ENCODE peak calls at places on chromosomes 5 and 9, in four cellular contexts. F is spleen, U is tibial artery, C is endothelial cell of umbilical vein. Q is an unnamed sample. For H3K27me3 and H3K9me3, the result is how much of the 10 kb centered on the place peaks cover.

GRCh38 chr9:112665347-112665746 is 52.6 kb downstream of the INIP start:
- DNase-seq in U (no peak), F (no peak), C (no peak), Q (no peak)

GRCh38 chr9:8401961-8402701 is 602.6 kb upstream of the DMAC1 start:
- DNase-seq in F (no peak), C (no peak), U (no peak), Q (no peak)

GRCh38 chr5:143004361-143004802 is 234.2 kb downstream of the ARHGAP26 start:
- DNase-seq in U (no peak), C (no peak), F (no peak), Q (no peak)

GRCh38 chr5:37714756-37715155 is 125.1 kb downstream of the GDNF start:
- DNase-seq in F (no peak), U (no peak), C (no peak), Q (no peak)

GRCh38 chr5:139845846-139846681 is 50.5 kb downstream of the PSD2 start:
- DNase-seq in F (peak), U (peak), C (no peak), Q (peak)

GRCh38 chr5:125249400-125249799 is 503.0 kb upstream of the ZNF608 start:
- DNase-seq in U (no peak), C (no peak), F (no peak), Q (no peak)

GRCh38 chr5:138809391-138809790 is 56.2 kb downstream of the CTNNA1 start:
- DNase-seq in C (no peak), U (no peak), F (no peak), Q (no peak)

GRCh38 chr5:139950436-139950835 is 92.7 kb downstream of the NRG2 start:
- DNase-seq in U (no peak), C (no peak), F (no peak), Q (no peak)

GRCh38 chr5:99686538-99686937 is 757.7 kb upstream of the CHD1 start:
- DNase-seq in F (no peak), C (no peak), U (no peak), Q (no peak)

GRCh38 chr5:147530801-147531389 is 21.0 kb upstream of the DPYSL3 start:
- DNase-seq in U (no peak), F (no peak), C (peak), Q (no peak)

GRCh38 chr9:120040896-120041295 is 539.1 kb downstream of the CDK5RAP2 start:
- DNase-seq in F (no peak), C (no peak), U (no peak), Q (no peak)

GRCh38 chr5:86909461-86909881 is 291.7 kb downstream of the COX7C start:
- DNase-seq in U (no peak), C (no peak), F (no peak), Q (no peak)

GRCh38 chr5:149217802-149218153 is 53.9 kb upstream of the AFAP1L1 start:
- DNase-seq in U (no peak), C (no peak), F (no peak), Q (no peak)

DNA sequence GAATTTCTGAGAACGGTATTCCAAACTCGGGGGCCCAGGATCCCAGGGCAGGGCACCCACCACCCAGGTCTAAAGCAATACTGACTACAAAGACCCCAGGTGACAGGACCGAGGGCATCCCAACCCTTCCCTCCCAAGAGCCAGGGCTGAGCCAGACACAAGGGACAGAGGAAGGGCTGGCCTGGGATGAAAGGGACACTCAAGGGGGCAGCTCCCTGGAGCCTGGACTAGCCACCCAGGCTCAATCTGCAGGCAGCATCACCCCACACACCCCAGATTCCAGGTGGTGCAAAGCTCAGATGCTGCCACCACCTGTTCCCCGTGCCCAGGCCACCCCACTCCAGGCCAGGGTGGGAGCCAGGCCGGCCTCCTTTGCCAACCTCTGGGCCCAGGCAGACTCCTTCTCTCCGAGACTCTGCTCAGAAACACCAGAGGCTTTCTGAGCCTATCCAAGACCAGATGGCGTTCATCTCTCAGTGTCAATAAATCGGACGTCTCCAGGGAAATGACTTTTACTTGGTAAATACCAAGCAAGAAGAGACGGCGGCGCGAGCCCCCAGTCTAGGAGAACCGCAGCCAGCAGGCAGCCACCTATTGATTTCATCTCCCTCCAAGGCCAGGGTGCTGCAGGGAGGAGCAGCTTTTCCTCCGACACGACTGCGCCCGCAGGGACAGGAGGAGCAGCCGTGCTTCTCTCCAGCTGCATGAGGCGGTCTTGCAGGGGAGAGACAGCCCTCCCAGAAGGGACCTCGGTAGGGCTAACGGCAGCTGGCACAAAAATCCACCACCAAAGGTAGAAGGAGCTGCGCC is 94.1 kb upstream of the ADAMTS2 start:
- DNase-seq in C (no peak), F (no peak), U (peak), Q (no peak)
- H3K27me3 ChIP-seq in C (under half), F (under half), U (under half), Q (under half)

DNA sequence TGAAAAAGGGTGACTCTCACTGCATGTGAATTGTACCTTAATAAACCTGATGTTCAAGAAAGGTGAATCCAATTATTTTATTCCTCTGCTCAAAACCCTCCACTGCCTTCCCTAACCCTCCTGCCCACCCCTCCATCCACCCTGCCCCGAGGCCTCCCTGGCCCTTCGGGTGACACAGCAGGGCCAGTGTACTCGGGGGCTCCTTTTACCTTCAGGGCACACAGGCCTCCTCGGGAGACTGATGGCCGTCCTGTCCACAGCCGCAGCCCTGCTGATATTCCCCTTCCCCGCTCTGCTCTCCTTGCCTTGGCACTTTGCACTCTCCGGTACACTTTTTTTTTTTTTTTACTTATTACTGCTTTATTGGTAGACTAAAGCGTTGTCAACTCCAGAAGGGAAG is 234.0 kb downstream of the CACNA1B start:
- DNase-seq in U (no peak), C (no peak), F (peak), Q (no peak)
- H3K9me3 ChIP-seq in U (under half), C (under half), F (under half), Q (under half)

GRCh38 chr9:93124793-93125192 is 9.3 kb downstream of the NINJ1 start:
- DNase-seq in F (peak), C (no peak), U (peak), Q (peak)

GRCh38 chr9:93126825-93127368 is 7.2 kb downstream of the NINJ1 start:
- DNase-seq in C (peak), F (peak), U (peak), Q (peak)

GRCh38 chr9:93125331-93125894 is 8.6 kb downstream of the NINJ1 start:
- DNase-seq in C (no peak), F (peak), U (peak), Q (peak)

GRCh38 chr9:93127395-93127911 is 6.6 kb downstream of the NINJ1 start:
- DNase-seq in C (no peak), U (peak), F (peak), Q (peak)

GRCh38 chr9:93126151-93126781 is 7.8 kb downstream of the NINJ1 start:
- DNase-seq in F (peak), U (peak), C (no peak), Q (peak)
- H3K4me3 ChIP-seq in F (no peak), U (no peak), C (no peak), Q (no peak)

GRCh38 chr9:107647611-107648010 is 158.0 kb upstream of the KLF4 start:
- DNase-seq in F (no peak), U (no peak), C (no peak), Q (no peak)
- H3K27me3 ChIP-seq in F (under half), U (under half), C (under half), Q (under half)

DNA sequence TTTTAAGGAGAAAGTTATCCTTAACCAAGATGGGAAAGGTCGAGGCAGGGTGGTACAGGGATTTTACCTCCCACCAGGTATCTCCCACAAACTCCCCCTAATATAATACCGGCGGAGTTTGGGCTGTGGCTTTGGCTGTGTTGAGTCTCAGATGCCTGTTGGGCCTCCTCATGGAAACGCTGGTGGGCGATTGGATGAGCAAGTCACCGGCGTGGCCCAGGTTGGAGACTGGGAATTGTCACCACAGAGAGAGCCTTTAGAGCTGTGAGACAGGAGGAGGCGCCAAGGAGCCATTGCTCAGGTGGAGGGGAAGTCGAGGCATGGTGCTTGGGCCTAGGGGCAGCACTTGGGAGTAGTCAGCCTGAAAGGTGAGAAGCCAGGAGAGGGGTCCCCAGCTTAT is 3.4 kb upstream of the CAMSAP1 start:
- DNase-seq in C (no peak), U (peak), F (peak), Q (peak)
- H3K9me3 ChIP-seq in C (under half), U (under half), F (under half), Q (under half)

GRCh38 chr5:88686077-88686541 is 196.9 kb downstream of the MEF2C start:
- DNase-seq in F (no peak), C (no peak), U (no peak), Q (no peak)

GRCh38 chr5:88682797-88683496 is 200.0 kb downstream of the MEF2C start:
- DNase-seq in C (no peak), U (no peak), F (no peak), Q (no peak)

GRCh38 chr5:88686743-88687142 is 196.2 kb downstream of the MEF2C start:
- DNase-seq in F (no peak), U (no peak), C (no peak), Q (no peak)

GRCh38 chr5:88683506-88684135 is 199.4 kb downstream of the MEF2C start:
- DNase-seq in F (no peak), U (no peak), C (no peak), Q (peak)

DNA sequence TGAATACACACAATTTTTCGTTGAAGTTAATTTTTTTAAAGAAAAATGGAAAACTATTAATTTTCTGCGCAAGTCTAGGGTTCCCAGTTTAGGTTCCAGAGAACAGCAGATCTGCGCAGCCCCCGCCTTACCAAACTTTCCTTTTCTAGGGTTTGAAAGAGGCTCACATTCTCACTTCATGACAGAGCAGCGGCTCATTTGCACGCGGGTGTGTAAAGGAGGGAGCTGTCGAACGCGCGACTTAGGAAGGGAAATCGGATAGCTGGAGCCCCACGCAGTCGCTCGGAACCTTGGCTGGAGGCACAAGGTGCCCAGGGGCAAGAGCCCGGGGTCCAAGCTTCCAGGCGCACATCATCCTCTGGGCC is 198.9 kb downstream of the MEF2C start:
- DNase-seq in C (no peak), U (no peak), F (no peak), Q (no peak)
- H3K4me3 ChIP-seq in C (no peak), U (no peak), F (no peak), Q (no peak)

DNA sequence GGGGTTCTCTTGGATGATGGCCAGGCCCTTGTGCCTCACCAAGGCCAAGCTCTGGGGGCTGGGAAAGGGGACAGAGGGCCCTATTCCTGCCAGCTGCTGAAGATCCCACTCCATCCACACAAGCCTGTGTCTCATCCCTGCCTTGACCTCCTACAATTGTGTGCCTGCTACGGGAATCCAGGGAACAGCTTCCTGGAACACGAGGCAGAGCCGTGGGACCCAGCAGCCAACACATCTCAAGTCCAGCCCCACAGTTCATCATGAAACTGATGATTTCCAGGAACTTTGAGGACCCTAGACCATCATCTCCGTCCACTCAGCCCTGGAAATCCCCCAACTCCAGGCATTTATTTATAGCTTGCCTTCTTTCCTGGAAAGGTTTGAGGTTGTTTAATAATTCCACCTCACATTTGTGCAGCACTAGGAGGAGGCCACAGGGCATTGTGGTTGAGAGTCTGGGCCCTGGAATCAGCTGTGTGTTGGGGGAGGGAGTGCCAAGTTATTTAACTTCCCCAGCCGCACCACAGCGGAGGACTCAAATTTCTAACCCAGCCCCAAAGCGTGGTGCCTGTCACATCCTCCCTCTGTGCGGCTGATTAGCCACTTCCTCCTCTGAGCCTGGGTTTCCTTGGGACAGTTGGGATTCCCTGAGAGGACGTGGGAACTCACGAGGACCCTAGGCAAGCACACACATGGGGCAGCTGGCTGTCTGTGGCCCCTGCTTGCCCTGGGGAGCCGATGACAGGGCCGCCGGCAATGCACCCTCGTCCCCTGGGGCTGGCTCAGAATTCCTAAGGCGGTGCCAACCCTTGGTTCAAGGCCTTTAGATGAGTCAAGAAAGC is 58.2 kb upstream of the GGTA1 start:
- DNase-seq in U (peak), F (peak), C (peak), Q (peak)
- H3K27me3 ChIP-seq in U (under half), F (under half), C (under half), Q (under half)

DNA sequence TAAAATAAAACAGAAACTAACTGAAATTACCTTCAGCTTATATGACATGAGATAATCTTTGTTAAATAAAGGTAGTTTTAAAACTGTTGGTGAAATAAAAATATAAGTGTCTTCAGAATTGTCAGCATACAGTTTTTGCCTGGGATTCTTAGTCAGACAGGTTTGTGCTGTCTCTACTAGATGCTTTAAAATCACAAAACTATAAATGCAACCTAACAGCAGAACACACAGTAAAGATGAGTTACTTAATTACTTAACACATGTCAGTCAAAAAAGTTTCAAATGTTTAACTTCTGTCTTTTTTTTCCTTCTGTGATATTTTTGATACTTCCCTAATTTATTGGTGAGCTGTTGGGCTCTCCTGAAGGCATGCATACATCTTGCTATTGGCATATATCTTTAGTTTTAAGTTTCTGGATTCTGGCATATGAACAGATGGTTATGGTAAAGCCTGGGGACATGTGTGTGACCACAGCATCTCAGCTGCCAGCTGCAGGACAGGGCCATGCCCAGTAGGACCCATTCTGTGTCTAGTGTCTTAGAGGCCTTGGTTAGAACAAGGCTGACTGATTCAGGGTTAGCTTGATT is 231.1 kb upstream of the NUDT12 start:
- DNase-seq in U (no peak), F (no peak), C (no peak), Q (no peak)
- H3K9me3 ChIP-seq in U (under half), F (under half), C (under half), Q (under half)

DNA sequence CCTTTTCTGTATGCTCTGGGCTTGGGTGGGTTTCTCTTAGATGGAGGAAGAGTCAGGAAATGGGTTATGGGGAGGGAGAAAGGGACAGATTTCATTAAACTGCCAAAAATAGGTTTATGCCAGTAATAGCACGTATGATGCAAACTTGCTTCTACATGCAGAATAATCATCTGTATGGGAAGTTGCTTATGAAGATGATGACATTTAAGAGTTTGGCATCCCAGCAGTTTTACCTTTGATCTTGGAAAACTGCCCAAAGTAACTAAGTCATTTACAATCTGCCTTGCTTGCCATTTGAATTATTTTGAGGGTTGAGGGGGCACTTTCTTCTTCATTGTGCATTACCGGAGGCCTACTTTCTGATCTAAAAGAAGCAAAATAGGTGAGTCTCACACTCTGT is 282.9 kb upstream of the ANKRD55 start:
- DNase-seq in F (no peak), U (no peak), C (no peak), Q (no peak)
- H3K4me3 ChIP-seq in F (no peak), U (no peak), C (no peak), Q (no peak)

DNA sequence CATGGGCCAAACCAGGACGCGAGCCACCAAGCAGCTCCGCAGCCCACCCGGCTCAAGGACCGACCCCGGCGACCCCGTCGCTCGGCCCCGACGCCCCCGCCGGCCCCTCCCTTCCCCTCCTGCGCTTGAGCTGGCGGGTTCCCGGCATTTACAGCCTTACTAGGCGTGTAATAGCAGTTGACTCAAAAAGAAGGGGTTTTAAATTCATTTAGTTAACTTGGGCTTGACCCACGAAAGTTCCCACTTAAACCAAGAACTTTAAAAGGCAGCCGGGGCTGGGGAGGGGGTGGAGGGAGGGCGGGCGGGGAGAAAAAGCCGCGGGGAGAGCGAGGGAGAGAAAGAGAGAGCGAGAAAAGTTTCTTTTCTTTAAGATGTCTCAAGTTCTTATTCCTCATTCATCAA is 636 bp downstream of the PRDM12 start:
- DNase-seq in C (no peak), F (no peak), U (no peak), Q (no peak)
- H3K27me3 ChIP-seq in C (half or more), F (half or more), U (under half), Q (under half)

Q was measured in aorta.